ENCODE peak calls at places on chromosomes 6 and 20, in eight cellular contexts. R is RPMI7951; Z is right lobe of liver; D is CD4-positive, CD25-positive, alpha-beta regulatory T cell; V is GM20000; S is astrocyte of the cerebellum; X is HCEC 1CT; C is HCT116. M is an unnamed sample.

GRCh38 chr6:38033442-38033982 is 214.0 kb downstream of the ZFAND3 start:
- DNase-seq in R (no peak), Z (no peak), D (no peak), V (no peak), S (no peak), X (no peak), C (no peak), M (no peak)

GRCh38 chr6:10951675-10952282 is 64.9 kb downstream of the SYCP2L start:
- DNase-seq in R (peak; percentile 49), Z (no peak), D (no peak), V (peak; percentile 45), S (peak; percentile 31), X (peak; percentile 85), C (no peak), M (peak; percentile 91)

GRCh38 chr6:1406306-1407058 is 17.1 kb downstream of the FOXF2 start:
- DNase-seq in R (peak; percentile 86), Z (no peak), D (no peak), V (no peak), S (peak; percentile 12), X (no peak), C (no peak), M (peak; percentile 70)

GRCh38 chr6:79649016-79649415 is 17.9 kb downstream of the SH3BGRL2 start:
- DNase-seq in R (no peak), Z (no peak), D (no peak), V (no peak), S (no peak), X (no peak), C (no peak), M (no peak)

GRCh38 chr6:146857960-146858308 is 259.2 kb downstream of the ADGB start:
- DNase-seq in R (no peak), Z (no peak), D (no peak), V (no peak), S (no peak), X (no peak), C (no peak), M (no peak)

GRCh38 chr20:61723538-61724257 is 342.0 kb downstream of the TAF4 start:
- DNase-seq in R (no peak), Z (no peak), D (no peak), V (no peak), S (no peak), X (no peak), C (no peak), M (no peak)

GRCh38 chr6:141265748-141266647 is 866.7 kb upstream of the GJE1 start:
- DNase-seq in R (peak; percentile 19), Z (no peak), D (no peak), V (no peak), S (no peak), X (peak; percentile 19), C (no peak), M (peak; percentile 27)

GRCh38 chr6:128333581-128334223 is 186.7 kb downstream of the PTPRK start:
- DNase-seq in R (no peak), Z (no peak), D (no peak), V (no peak), S (no peak), X (no peak), C (no peak), M (no peak)

GRCh38 chr6:122969999-122970398 is 26.0 kb upstream of the CLVS2 start:
- DNase-seq in R (no peak), Z (no peak), D (no peak), V (no peak), S (no peak), X (no peak), C (no peak), M (no peak)

GRCh38 chr6:72966628-72967280 is 258.5 kb downstream of the KHDC1L start:
- DNase-seq in R (no peak), Z (no peak), D (no peak), V (no peak), S (no peak), X (peak; percentile 32), C (no peak), M (no peak)

GRCh38 chr6:129104131-129104530 is 221.2 kb downstream of the LAMA2 start:
- DNase-seq in R (no peak), Z (no peak), D (no peak), V (no peak), S (no peak), X (peak; percentile 90), C (no peak), M (peak; percentile 71)

GRCh38 chr6:17313971-17314370 is 32.8 kb downstream of the RBM24 start:
- DNase-seq in R (peak; percentile 22), Z (no peak), D (no peak), V (no peak), S (no peak), X (no peak), C (no peak), M (no peak)

GRCh38 chr6:16450821-16451220 is 212.4 kb downstream of the GMPR start:
- DNase-seq in R (peak; percentile 73), Z (no peak), D (no peak), V (no peak), S (no peak), X (peak; percentile 80), C (no peak), M (peak; percentile 79)

GRCh38 chr20:16020971-16021370 is 552.3 kb downstream of the KIF16B start:
- DNase-seq in R (peak; percentile 63), Z (no peak), D (no peak), V (no peak), S (peak; percentile 11), X (no peak), C (no peak), M (peak; percentile 94)

GRCh38 chr6:41181566-41181965 is 18.6 kb upstream of the TREM2 start:
- DNase-seq in R (no peak), Z (no peak), D (no peak), V (no peak), S (no peak), X (no peak), C (no peak), M (no peak)

GRCh38 chr6:128139519-128139918 is 238.7 kb upstream of the THEMIS start:
- DNase-seq in R (peak; percentile 59), Z (no peak), D (no peak), V (no peak), S (peak; percentile 15), X (peak; percentile 45), C (no peak), M (peak; percentile 80)

GRCh38 chr6:42177514-42178364 is 4.6 kb downstream of the GUCA1A start:
- DNase-seq in R (no peak), Z (no peak), D (no peak), V (no peak), S (no peak), X (no peak), C (no peak), M (no peak)

GRCh38 chr6:148835920-148836441 is 89.2 kb downstream of the UST start:
- DNase-seq in R (peak; percentile 81), Z (no peak), D (peak; percentile 12), V (peak; percentile 24), S (peak; percentile 78), X (peak; percentile 91), C (no peak), M (peak; percentile 86)

GRCh38 chr20:16368645-16369292 is 204.5 kb downstream of the KIF16B start:
- DNase-seq in R (peak; percentile 27), Z (no peak), D (no peak), V (no peak), S (no peak), X (peak; percentile 26), C (no peak), M (peak; percentile 49)

GRCh38 chr20:39623584-39624234 is 661.6 kb downstream of the DHX35 start:
- DNase-seq in R (peak; percentile 97), Z (no peak), D (no peak), V (no peak), S (peak; percentile 19), X (no peak), C (no peak), M (peak; percentile 98)

GRCh38 chr6:131635384-131636340 is 1.4 kb upstream of the ENPP3 start:
- DNase-seq in R (peak; percentile 6), Z (no peak), D (no peak), V (no peak), S (no peak), X (no peak), C (no peak), M (no peak)

GRCh38 chr6:1024587-1024986 is 287.3 kb upstream of the FOXQ1 start:
- DNase-seq in R (peak; percentile 77), Z (no peak), D (no peak), V (no peak), S (peak; percentile 74), X (peak; percentile 83), C (no peak), M (peak; percentile 97)

GRCh38 chr20:38369387-38369786 is 23.1 kb downstream of the LBP start:
- DNase-seq in R (peak; percentile 27), Z (no peak), D (no peak), V (peak; percentile 41), S (no peak), X (no peak), C (peak; percentile 2), M (peak; percentile 31)

GRCh38 chr20:51831891-51832675 is 29.8 kb upstream of the SALL4 start:
- DNase-seq in R (no peak), Z (no peak), D (no peak), V (no peak), S (no peak), X (no peak), C (no peak), M (no peak)

GRCh38 chr6:164039954-164040375 is 625.4 kb downstream of the QKI start:
- DNase-seq in R (no peak), Z (peak; percentile 73), D (peak; percentile 10), V (no peak), S (no peak), X (no peak), C (no peak), M (no peak)

M was measured in M059J.